ENCODE peak calls at places on chromosomes 11 and 22, in nine cellular contexts. One of them, this sample, is unnamed.

GRCh38 chr11:106950067-106950491 is 68.2 kb downstream of the GUCY1A2 start:
- DNase-seq in NB4: no peak
- DNase-seq in lung microvascular endothelial cell: no peak
- DNase-seq in ELR: no peak
- DNase-seq in stimulated activated CD4-positive, alpha-beta T cell treated with anti-CD3 and anti-CD28 coated beads, Interleukin-2, amount 100 ng/mL, for 24 hours: no peak
- DNase-seq in posterior vena cava: no peak
- DNase-seq in fibroblast of mammary gland: no peak
- DNase-seq in HFFc6: no peak
- DNase-seq in activated CD4-positive, CD25-positive, alpha-beta regulatory T cell treated with anti-CD3 and anti-CD28 coated beads, Interleukin-2, amount 50 U/mL, for 16 hours: no peak
- DNase-seq in this sample: no peak

GRCh38 chr22:49575703-49576081 is 252.0 kb downstream of the BRD1 start:
- DNase-seq in NB4: no peak
- DNase-seq in lung microvascular endothelial cell: no peak
- DNase-seq in ELR: no peak
- DNase-seq in stimulated activated CD4-positive, alpha-beta T cell treated with anti-CD3 and anti-CD28 coated beads, Interleukin-2, amount 100 ng/mL, for 24 hours: no peak
- DNase-seq in posterior vena cava: no peak
- DNase-seq in fibroblast of mammary gland: no peak
- DNase-seq in HFFc6: no peak
- DNase-seq in activated CD4-positive, CD25-positive, alpha-beta regulatory T cell treated with anti-CD3 and anti-CD28 coated beads, Interleukin-2, amount 50 U/mL, for 16 hours: no peak
- DNase-seq in this sample: no peak

GRCh38 chr22:37529652-37530345 is 10.6 kb upstream of the CARD10 start:
- DNase-seq in NB4: peak; percentile 30
- DNase-seq in lung microvascular endothelial cell: peak; percentile 23
- DNase-seq in ELR: no peak
- DNase-seq in stimulated activated CD4-positive, alpha-beta T cell treated with anti-CD3 and anti-CD28 coated beads, Interleukin-2, amount 100 ng/mL, for 24 hours: no peak
- DNase-seq in posterior vena cava: no peak
- DNase-seq in fibroblast of mammary gland: no peak
- DNase-seq in HFFc6: no peak
- DNase-seq in activated CD4-positive, CD25-positive, alpha-beta regulatory T cell treated with anti-CD3 and anti-CD28 coated beads, Interleukin-2, amount 50 U/mL, for 16 hours: no peak
- DNase-seq in this sample: no peak

GRCh38 chr11:46293066-46293465 is 15.6 kb downstream of the CREB3L1 start:
- DNase-seq in NB4: no peak
- DNase-seq in lung microvascular endothelial cell: no peak
- DNase-seq in ELR: no peak
- DNase-seq in stimulated activated CD4-positive, alpha-beta T cell treated with anti-CD3 and anti-CD28 coated beads, Interleukin-2, amount 100 ng/mL, for 24 hours: no peak
- DNase-seq in posterior vena cava: no peak
- DNase-seq in fibroblast of mammary gland: no peak
- DNase-seq in HFFc6: no peak
- DNase-seq in activated CD4-positive, CD25-positive, alpha-beta regulatory T cell treated with anti-CD3 and anti-CD28 coated beads, Interleukin-2, amount 50 U/mL, for 16 hours: no peak
- DNase-seq in this sample: no peak

GRCh38 chr22:44578115-44578457 is 80.1 kb upstream of the RTL6 start:
- DNase-seq in NB4: no peak
- DNase-seq in lung microvascular endothelial cell: no peak
- DNase-seq in ELR: no peak
- DNase-seq in stimulated activated CD4-positive, alpha-beta T cell treated with anti-CD3 and anti-CD28 coated beads, Interleukin-2, amount 100 ng/mL, for 24 hours: no peak
- DNase-seq in posterior vena cava: no peak
- DNase-seq in fibroblast of mammary gland: no peak
- DNase-seq in HFFc6: no peak
- DNase-seq in activated CD4-positive, CD25-positive, alpha-beta regulatory T cell treated with anti-CD3 and anti-CD28 coated beads, Interleukin-2, amount 50 U/mL, for 16 hours: no peak
- DNase-seq in this sample: no peak

GRCh38 chr11:120023120-120023519 is 114.8 kb downstream of the TRIM29 start:
- DNase-seq in NB4: no peak
- DNase-seq in lung microvascular endothelial cell: no peak
- DNase-seq in ELR: no peak
- DNase-seq in stimulated activated CD4-positive, alpha-beta T cell treated with anti-CD3 and anti-CD28 coated beads, Interleukin-2, amount 100 ng/mL, for 24 hours: no peak
- DNase-seq in posterior vena cava: peak; percentile 23
- DNase-seq in fibroblast of mammary gland: no peak
- DNase-seq in HFFc6: no peak
- DNase-seq in activated CD4-positive, CD25-positive, alpha-beta regulatory T cell treated with anti-CD3 and anti-CD28 coated beads, Interleukin-2, amount 50 U/mL, for 16 hours: no peak
- DNase-seq in this sample: no peak

GRCh38 chr11:132604446-132604845 is 927.9 kb downstream of the OPCML start:
- DNase-seq in NB4: no peak
- DNase-seq in lung microvascular endothelial cell: no peak
- DNase-seq in ELR: peak; percentile 80
- DNase-seq in stimulated activated CD4-positive, alpha-beta T cell treated with anti-CD3 and anti-CD28 coated beads, Interleukin-2, amount 100 ng/mL, for 24 hours: no peak
- DNase-seq in posterior vena cava: no peak
- DNase-seq in fibroblast of mammary gland: peak; percentile 3
- DNase-seq in HFFc6: peak; percentile 62
- DNase-seq in activated CD4-positive, CD25-positive, alpha-beta regulatory T cell treated with anti-CD3 and anti-CD28 coated beads, Interleukin-2, amount 50 U/mL, for 16 hours: no peak
- DNase-seq in this sample: peak; percentile 76

GRCh38 chr22:42805016-42805997 is 51.8 kb downstream of the ARFGAP3 start:
- DNase-seq in NB4: no peak
- DNase-seq in lung microvascular endothelial cell: peak; percentile 92
- DNase-seq in ELR: no peak
- DNase-seq in stimulated activated CD4-positive, alpha-beta T cell treated with anti-CD3 and anti-CD28 coated beads, Interleukin-2, amount 100 ng/mL, for 24 hours: no peak
- DNase-seq in posterior vena cava: no peak
- DNase-seq in fibroblast of mammary gland: no peak
- DNase-seq in HFFc6: no peak
- DNase-seq in activated CD4-positive, CD25-positive, alpha-beta regulatory T cell treated with anti-CD3 and anti-CD28 coated beads, Interleukin-2, amount 50 U/mL, for 16 hours: no peak
- DNase-seq in this sample: no peak

GRCh38 chr11:111427471-111427912 is 48.4 kb upstream of the POU2AF1 start:
- DNase-seq in NB4: no peak
- DNase-seq in lung microvascular endothelial cell: peak; percentile 24
- DNase-seq in ELR: no peak
- DNase-seq in stimulated activated CD4-positive, alpha-beta T cell treated with anti-CD3 and anti-CD28 coated beads, Interleukin-2, amount 100 ng/mL, for 24 hours: no peak
- DNase-seq in posterior vena cava: no peak
- DNase-seq in fibroblast of mammary gland: no peak
- DNase-seq in HFFc6: no peak
- DNase-seq in activated CD4-positive, CD25-positive, alpha-beta regulatory T cell treated with anti-CD3 and anti-CD28 coated beads, Interleukin-2, amount 50 U/mL, for 16 hours: no peak
- DNase-seq in this sample: no peak

GRCh38 chr11:62948765-62949320 is 27.7 kb upstream of the CHRM1 start:
- DNase-seq in NB4: no peak
- DNase-seq in lung microvascular endothelial cell: no peak
- DNase-seq in ELR: no peak
- DNase-seq in stimulated activated CD4-positive, alpha-beta T cell treated with anti-CD3 and anti-CD28 coated beads, Interleukin-2, amount 100 ng/mL, for 24 hours: no peak
- DNase-seq in posterior vena cava: no peak
- DNase-seq in fibroblast of mammary gland: no peak
- DNase-seq in HFFc6: no peak
- DNase-seq in activated CD4-positive, CD25-positive, alpha-beta regulatory T cell treated with anti-CD3 and anti-CD28 coated beads, Interleukin-2, amount 50 U/mL, for 16 hours: no peak
- DNase-seq in this sample: no peak

GRCh38 chr11:17397311-17398002 is 9.0 kb upstream of the KCNJ11 start:
- DNase-seq in NB4: no peak
- DNase-seq in lung microvascular endothelial cell: no peak
- DNase-seq in ELR: no peak
- DNase-seq in stimulated activated CD4-positive, alpha-beta T cell treated with anti-CD3 and anti-CD28 coated beads, Interleukin-2, amount 100 ng/mL, for 24 hours: no peak
- DNase-seq in posterior vena cava: no peak
- DNase-seq in fibroblast of mammary gland: no peak
- DNase-seq in HFFc6: no peak
- DNase-seq in activated CD4-positive, CD25-positive, alpha-beta regulatory T cell treated with anti-CD3 and anti-CD28 coated beads, Interleukin-2, amount 50 U/mL, for 16 hours: no peak
- DNase-seq in this sample: no peak

GRCh38 chr11:8382436-8383053 is 118.9 kb upstream of the LMO1 start:
- DNase-seq in NB4: no peak
- DNase-seq in lung microvascular endothelial cell: no peak
- DNase-seq in ELR: peak; percentile 78
- DNase-seq in stimulated activated CD4-positive, alpha-beta T cell treated with anti-CD3 and anti-CD28 coated beads, Interleukin-2, amount 100 ng/mL, for 24 hours: no peak
- DNase-seq in posterior vena cava: no peak
- DNase-seq in fibroblast of mammary gland: peak; percentile 54
- DNase-seq in HFFc6: peak; percentile 35
- DNase-seq in activated CD4-positive, CD25-positive, alpha-beta regulatory T cell treated with anti-CD3 and anti-CD28 coated beads, Interleukin-2, amount 50 U/mL, for 16 hours: no peak
- DNase-seq in this sample: peak; percentile 85

GRCh38 chr22:35561796-35562526 is 21.3 kb downstream of the RASD2 start:
- DNase-seq in NB4: peak; percentile 88
- DNase-seq in lung microvascular endothelial cell: no peak
- DNase-seq in ELR: peak; percentile 94
- DNase-seq in stimulated activated CD4-positive, alpha-beta T cell treated with anti-CD3 and anti-CD28 coated beads, Interleukin-2, amount 100 ng/mL, for 24 hours: no peak
- DNase-seq in posterior vena cava: no peak
- DNase-seq in fibroblast of mammary gland: peak; percentile 68
- DNase-seq in HFFc6: peak; percentile 25
- DNase-seq in activated CD4-positive, CD25-positive, alpha-beta regulatory T cell treated with anti-CD3 and anti-CD28 coated beads, Interleukin-2, amount 50 U/mL, for 16 hours: no peak
- DNase-seq in this sample: peak; percentile 81

GRCh38 chr22:31296258-31296657 is 4.0 kb upstream of the PIK3IP1 start:
- DNase-seq in NB4: no peak
- DNase-seq in lung microvascular endothelial cell: no peak
- DNase-seq in ELR: peak; percentile 68
- DNase-seq in stimulated activated CD4-positive, alpha-beta T cell treated with anti-CD3 and anti-CD28 coated beads, Interleukin-2, amount 100 ng/mL, for 24 hours: no peak
- DNase-seq in posterior vena cava: no peak
- DNase-seq in fibroblast of mammary gland: peak; percentile 81
- DNase-seq in HFFc6: no peak
- DNase-seq in activated CD4-positive, CD25-positive, alpha-beta regulatory T cell treated with anti-CD3 and anti-CD28 coated beads, Interleukin-2, amount 50 U/mL, for 16 hours: no peak
- DNase-seq in this sample: no peak